ENCODE peak calls at places on chromosome 19, in nine cellular contexts. P is heart right ventricle; C is IMR-90; Y is A549; H is CD8-positive, alpha-beta memory T cell; N is uterus; X is body of pancreas; F is fibroblast of lung; J is psoas muscle. O is an unnamed sample.

GRCh38 chr19:40611096-40611495 is 9.9 kb downstream of the LTBP4 start:
- DNase-seq in P (no peak), Y (no peak), F (no peak), X (no peak), C (no peak), H (peak; percentile 60), J (no peak), N (no peak), O (no peak)

GRCh38 chr19:19528721-19529490 is at the start of gene YJEFN3:
- DNase-seq in N (no peak), C (peak; percentile 19), X (no peak), H (no peak), Y (no peak), F (peak; percentile 62), J (no peak), P (peak; percentile 48), O (no peak)

GRCh38 chr19:17797397-17798201 is 2.7 kb downstream of the B3GNT3 start:
- DNase-seq in C (no peak), Y (peak; percentile 84), J (no peak), F (no peak), H (no peak), X (peak; percentile 90), N (no peak), P (no peak), O (no peak)

GRCh38 chr19:2199215-2199614 is 35.5 kb downstream of the DOT1L start:
- DNase-seq in F (no peak), N (no peak), P (no peak), C (no peak), J (no peak), X (no peak), H (no peak), Y (peak; percentile 23), O (no peak)

GRCh38 chr19:21110183-21110582 is 28.2 kb downstream of the ZNF714 start:
- DNase-seq in X (no peak), N (no peak), Y (no peak), J (no peak), C (no peak), F (no peak), H (no peak), P (no peak), O (no peak)

GRCh38 chr19:48372904-48373303 is 8.7 kb downstream of the SYNGR4 start:
- DNase-seq in J (no peak), C (no peak), H (no peak), Y (peak; percentile 68), P (no peak), F (peak; percentile 10), X (peak; percentile 57), N (no peak), O (no peak)

GRCh38 chr19:48868196-48868886 is at the start of gene PLEKHA4:
- DNase-seq in N (peak; percentile 80), P (peak; percentile 81), X (peak; percentile 38), Y (no peak), F (peak; percentile 61), J (peak; percentile 85), C (peak; percentile 49), H (no peak), O (no peak)

GRCh38 chr19:27652281-27652680 is 1560.7 kb downstream of the UQCRFS1 start:
- DNase-seq in P (no peak), X (no peak), J (no peak), C (no peak), F (no peak), N (no peak), H (no peak), Y (no peak), O (no peak)

GRCh38 chr19:57720878-57721277 is 6.5 kb downstream of the ZNF671 start:
- DNase-seq in F (no peak), C (no peak), J (no peak), N (no peak), Y (peak; percentile 22), P (no peak), H (no peak), X (no peak), O (no peak)

DNA sequence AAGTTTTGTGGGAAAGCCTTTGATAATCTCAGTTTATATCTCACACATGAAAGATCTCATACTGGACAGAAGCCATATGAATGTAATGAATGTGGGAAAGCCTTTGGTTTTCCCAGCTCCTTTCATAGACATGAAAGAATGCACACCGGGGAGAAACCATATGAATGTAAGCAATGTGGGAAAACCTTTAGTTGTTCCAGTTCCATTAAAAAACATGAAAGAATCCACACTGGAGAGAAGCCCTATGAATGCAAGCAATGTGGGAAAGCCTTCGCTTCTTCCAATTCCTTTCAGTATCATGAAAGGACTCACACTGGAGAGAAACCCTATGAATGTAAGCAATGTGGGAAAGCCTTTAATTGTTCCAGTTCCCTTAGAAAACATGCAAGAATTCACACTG is 54.8 kb downstream of the ZNF627 start:
- DNase-seq in C (no peak), F (no peak), X (no peak), H (no peak), J (no peak), N (no peak), P (no peak), Y (no peak), O (no peak)
- H3K9me3 ChIP-seq in C (peaks cover 25% of the 10 kb centered on the region), F (peaks cover 2% of the 10 kb centered on the region), X (no peaks in the 10 kb centered on the region), H (peaks cover 21% of the 10 kb centered on the region), J (peaks cover 34% of the 10 kb centered on the region), N (no peaks in the 10 kb centered on the region), P (peaks cover 27% of the 10 kb centered on the region), Y (peaks cover 42% of the 10 kb centered on the region), O (peaks cover 18% of the 10 kb centered on the region)

DNA sequence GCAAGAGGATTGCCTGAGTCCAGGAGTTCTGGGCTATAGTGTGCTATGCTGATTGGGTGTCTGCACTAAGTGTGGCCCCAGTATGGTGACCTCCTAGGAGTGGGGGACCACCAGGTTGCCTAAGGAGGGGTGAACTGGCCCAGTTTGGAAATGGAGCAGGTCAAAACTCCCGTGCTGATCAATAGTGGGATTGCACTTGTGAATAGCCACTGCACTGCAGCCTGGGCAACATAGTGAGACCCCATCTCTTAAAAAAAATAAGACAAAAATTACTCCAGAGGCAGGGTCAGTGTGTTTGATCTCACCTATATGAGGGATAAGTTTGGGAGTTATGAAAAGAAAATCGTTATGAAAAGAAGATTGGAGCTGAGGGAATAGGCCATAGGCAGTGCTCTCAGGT is 21.7 kb downstream of the PAF1 start:
- DNase-seq in J (no peak), Y (no peak), N (no peak), P (no peak), H (no peak), X (no peak), C (no peak), F (no peak), O (no peak)
- H3K4me3 ChIP-seq in J (no peak overlapping the region), Y (no peak overlapping the region), N (no peak overlapping the region), P (no peak overlapping the region), H (no peak overlapping the region), X (no peak overlapping the region), C (no peak overlapping the region), F (no peak overlapping the region), O (no peak overlapping the region)

GRCh38 chr19:14434543-14435319 is 1.6 kb downstream of the PKN1 start:
- DNase-seq in J (peak; percentile 77), F (peak; percentile 77), C (peak; percentile 72), H (peak; percentile 62), P (peak; percentile 65), X (peak; percentile 56), Y (peak; percentile 73), N (peak; percentile 77), O (no peak)

GRCh38 chr19:14437578-14438140 is 4.6 kb downstream of the PKN1 start:
- DNase-seq in F (no peak), Y (no peak), C (no peak), H (no peak), X (no peak), N (no peak), P (no peak), J (no peak), O (no peak)

GRCh38 chr19:14433454-14434156 is 499 bp downstream of the PKN1 start:
- DNase-seq in C (no peak), X (peak; percentile 52), F (no peak), Y (no peak), P (no peak), J (no peak), N (peak; percentile 41), H (peak; percentile 75), O (peak; percentile 39)

GRCh38 chr19:14434157-14434501 is 1.0 kb downstream of the PKN1 start:
- DNase-seq in H (no peak), Y (no peak), C (no peak), J (no peak), N (peak; percentile 36), F (no peak), P (no peak), X (peak; percentile 29), O (no peak)

DNA sequence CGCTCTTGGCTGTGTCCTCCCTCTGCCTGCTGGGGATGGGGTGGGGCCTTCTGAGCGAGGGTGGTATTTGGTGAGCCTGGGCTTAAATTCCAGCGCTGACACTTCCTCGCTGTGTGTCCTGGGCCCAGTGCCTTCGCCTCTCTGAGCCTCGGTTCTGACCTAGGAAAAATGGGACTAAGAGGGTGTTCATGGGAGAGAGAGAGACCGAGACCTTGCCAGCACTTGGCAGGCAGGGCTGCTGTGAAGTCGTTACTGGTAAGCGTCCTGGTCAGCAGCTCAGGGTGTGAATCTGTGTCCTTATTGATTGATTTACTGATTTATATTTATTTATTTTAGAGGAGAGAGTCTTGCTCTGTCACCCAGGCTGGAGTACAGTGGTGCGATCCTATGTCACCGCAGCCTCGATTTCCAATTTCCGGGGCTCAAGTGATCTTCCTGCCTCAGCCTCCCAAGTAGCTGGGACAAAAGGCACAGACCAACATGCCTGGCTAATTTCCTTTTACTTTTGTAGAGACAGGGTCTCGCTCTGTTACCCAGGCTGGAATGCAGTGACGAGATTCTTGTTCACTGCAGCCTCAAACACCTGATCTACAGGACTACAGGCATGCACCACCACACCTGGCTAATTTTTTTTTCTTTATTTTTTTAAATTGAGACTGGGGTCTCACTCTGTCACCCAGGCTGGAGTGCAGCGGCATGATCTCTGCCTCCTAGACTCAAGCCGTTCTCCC is 2.4 kb downstream of the PKN1 start:
- DNase-seq in Y (no peak), X (no peak), J (no peak), P (no peak), H (no peak), N (no peak), C (no peak), F (no peak), O (no peak)
- H3K27ac ChIP-seq in Y (peak overlapping the region; percentile 91), X (peak overlapping the region; percentile 79), J (peak overlapping the region; percentile 59), P (peak overlapping the region; percentile 61), H (peak overlapping the region; percentile 74), N (peak overlapping the region; percentile 92), C (no peak overlapping the region), F (peak overlapping the region; percentile 54), O (peak overlapping the region; percentile 21)

DNA sequence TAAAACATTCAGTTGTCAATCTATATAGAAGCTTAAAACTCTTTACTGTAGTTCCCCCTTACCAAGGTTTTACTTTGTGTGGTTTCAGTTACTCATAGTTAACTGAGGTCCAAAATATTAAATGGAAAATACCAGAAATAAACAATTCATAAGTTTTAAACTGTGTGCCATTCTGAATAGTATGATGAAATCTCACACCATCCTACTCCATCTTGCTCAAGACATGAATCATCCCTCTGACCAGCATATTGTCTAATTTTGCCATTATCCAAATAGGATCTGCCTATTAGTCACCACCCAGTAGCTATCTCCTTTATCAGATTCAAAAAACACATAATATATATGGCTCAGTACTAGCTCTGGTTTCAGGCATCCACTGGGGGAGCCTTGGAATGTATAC is 22.4 kb downstream of the ZNF571 start:
- DNase-seq in H (no peak), C (peak; percentile 22), Y (no peak), F (peak; percentile 23), X (no peak), J (no peak), P (no peak), N (no peak), O (no peak)
- H3K9me3 ChIP-seq in H (peaks cover 47% of the 10 kb centered on the region), C (peaks cover 39% of the 10 kb centered on the region), Y (peaks cover 49% of the 10 kb centered on the region), F (no peaks in the 10 kb centered on the region), X (no peaks in the 10 kb centered on the region), J (peaks cover under 1% of the 10 kb centered on the region), P (peaks cover 46% of the 10 kb centered on the region), N (peaks cover 15% of the 10 kb centered on the region), O (peaks cover 32% of the 10 kb centered on the region)

GRCh38 chr19:47239610-47240296 is 8.8 kb upstream of the BBC3 start:
- DNase-seq in F (peak; percentile 70), J (peak; percentile 65), Y (no peak), P (peak; percentile 40), X (peak; percentile 60), C (peak; percentile 47), H (peak; percentile 87), N (peak; percentile 66), O (peak; percentile 68)
- H3K4me3 ChIP-seq in F (peak overlapping the region; percentile 13), J (peak overlapping the region; percentile 51), Y (no peak overlapping the region), P (peak overlapping the region; percentile 30), X (no peak overlapping the region), C (peak overlapping the region; percentile 37), H (peak overlapping the region; percentile 28), N (peak overlapping the region; percentile 23), O (peak overlapping the region; percentile 11)

O was measured in effector memory CD4-positive, alpha-beta T cell.